ENCODE peak calls at places on chromosomes 7 and 10, in seven cellular contexts. U is foreskin fibroblast, O is A549, C is neural crest cell, E is left lung, H is epithelial cell of esophagus, N is cardiac muscle cell. T is an unnamed sample.

GRCh38 chr7:74023037-74023436 is 4.9 kb upstream of the ELN start:
- DNase-seq in U (peak), O (peak), C (peak), E (peak), H (peak), N (peak), T (no peak)

GRCh38 chr7:74479961-74480829 is 26.5 kb downstream of the GTF2IRD1 start:
- DNase-seq in U (peak), O (no peak), C (peak), E (peak), H (peak), N (peak), T (peak)

GRCh38 chr10:124743188-124744046 is 761 bp downstream of the FAM53B start:
- DNase-seq in U (peak), O (peak), C (peak), E (no peak), H (peak), N (peak), T (peak)

GRCh38 chr7:99772565-99772964 is 11.4 kb downstream of the CYP3A4 start:
- DNase-seq in U (no peak), O (no peak), C (no peak), E (no peak), H (peak), N (no peak), T (no peak)

GRCh38 chr7:149495785-149496641 is 1.6 kb downstream of the ZNF746 start:
- DNase-seq in U (peak), O (peak), C (no peak), E (peak), H (peak), N (peak), T (no peak)

GRCh38 chr10:103548581-103549348 is 55.3 kb downstream of the NEURL1 start:
- DNase-seq in U (no peak), O (no peak), C (no peak), E (no peak), H (no peak), N (no peak), T (no peak)

GRCh38 chr7:96236198-96237039 is 85.5 kb downstream of the SLC25A13 start:
- DNase-seq in U (peak), O (no peak), C (no peak), E (no peak), H (peak), N (peak), T (no peak)

GRCh38 chr10:122461367-122461728 is at the start of gene HTRA1:
- DNase-seq in U (peak), O (peak), C (peak), E (peak), H (peak), N (peak), T (peak)

GRCh38 chr7:121341933-121342332 is 13.1 kb downstream of the WNT16 start:
- DNase-seq in U (no peak), O (no peak), C (no peak), E (no peak), H (no peak), N (no peak), T (no peak)

GRCh38 chr10:81961451-81962184 is 86.6 kb downstream of the NRG3 start:
- DNase-seq in U (peak), O (no peak), C (no peak), E (no peak), H (no peak), N (no peak), T (no peak)

GRCh38 chr10:106504536-106504935 is 660.0 kb downstream of the SORCS1 start:
- DNase-seq in U (peak), O (no peak), C (no peak), E (no peak), H (no peak), N (no peak), T (no peak)

GRCh38 chr10:99869581-99869980 is 87.1 kb downstream of the ABCC2 start:
- DNase-seq in U (no peak), O (no peak), C (no peak), E (no peak), H (no peak), N (no peak), T (no peak)

GRCh38 chr7:100476903-100477870 is 1.8 kb downstream of the TSC22D4 start:
- DNase-seq in U (peak), O (no peak), C (no peak), E (no peak), H (peak), N (no peak), T (no peak)

GRCh38 chr7:131145026-131145425 is 182.7 kb upstream of the MKLN1 start:
- DNase-seq in U (no peak), O (peak), C (no peak), E (no peak), H (peak), N (no peak), T (no peak)

GRCh38 chr7:18566829-18567228 is 71.3 kb downstream of the HDAC9 start:
- DNase-seq in U (no peak), O (no peak), C (no peak), E (no peak), H (peak), N (no peak), T (no peak)

GRCh38 chr7:45573636-45574470 is at the start of gene ADCY1:
- DNase-seq in U (no peak), O (no peak), C (peak), E (no peak), H (no peak), N (no peak), T (peak)

DNA sequence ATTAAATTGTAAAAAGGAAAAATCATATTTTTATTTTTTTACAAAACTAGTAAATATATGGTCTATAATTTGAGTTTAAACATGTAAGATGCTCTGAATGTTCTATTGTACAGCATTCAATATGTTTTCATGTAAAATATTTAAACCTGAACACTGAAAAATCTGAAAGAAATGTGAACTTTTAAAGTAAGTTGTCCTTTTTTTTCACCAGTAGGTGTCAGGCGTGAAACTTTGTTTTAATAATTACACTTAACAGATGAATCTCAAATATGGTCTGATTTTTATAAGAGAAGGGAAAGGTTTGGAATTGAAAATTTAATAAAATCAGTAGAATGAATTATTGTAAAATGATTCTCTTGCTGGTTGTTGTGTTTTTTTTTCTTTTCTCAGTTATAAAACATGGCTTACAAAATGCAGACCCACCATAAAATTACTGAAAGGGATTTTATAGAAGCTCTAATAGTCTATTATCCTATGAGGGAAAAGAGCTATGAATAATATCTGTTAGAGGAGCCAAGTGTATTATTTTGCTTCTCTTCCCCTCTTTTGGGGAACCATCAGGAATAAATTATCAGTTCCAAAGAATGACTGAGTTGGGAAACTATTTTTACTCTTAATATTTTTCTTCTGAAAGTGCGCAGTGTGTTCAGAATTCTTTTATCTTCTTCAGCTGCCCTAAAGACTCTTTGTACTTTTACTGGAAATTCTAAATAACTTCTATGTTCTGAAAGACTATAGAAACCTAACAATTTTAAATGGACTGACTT is 217.7 kb upstream of the FZD1 start:
- DNase-seq in U (peak), O (no peak), C (no peak), E (no peak), H (no peak), N (peak), T (no peak)
- TF ChIP-seq CTCF in U (no peak), O (peak), C (peak), E (no peak), H (no peak), N (peak), T (peak)

GRCh38 chr7:41693150-41693997 is 9.5 kb downstream of the INHBA start:
- DNase-seq in U (peak), O (no peak), C (no peak), E (no peak), H (peak), N (peak), T (no peak)
- TF ChIP-seq CTCF in U (peak), O (no peak), C (peak), E (no peak), H (peak), N (peak), T (peak)

GRCh38 chr10:6274040-6274439 is 71.3 kb downstream of the PFKFB3 start:
- DNase-seq in U (peak), O (no peak), C (no peak), E (no peak), H (peak), N (peak), T (no peak)

GRCh38 chr10:6272126-6272525 is 69.4 kb downstream of the PFKFB3 start:
- DNase-seq in U (no peak), O (no peak), C (no peak), E (no peak), H (no peak), N (no peak), T (no peak)

GRCh38 chr10:6274504-6274903 is 71.8 kb downstream of the PFKFB3 start:
- DNase-seq in U (no peak), O (no peak), C (no peak), E (no peak), H (no peak), N (no peak), T (no peak)

GRCh38 chr10:6273351-6273750 is 70.6 kb downstream of the PFKFB3 start:
- DNase-seq in U (no peak), O (no peak), C (no peak), E (peak), H (no peak), N (no peak), T (no peak)

GRCh38 chr10:6275022-6275997 is 72.6 kb downstream of the PFKFB3 start:
- DNase-seq in U (peak), O (peak), C (peak), E (peak), H (peak), N (peak), T (no peak)
- TF ChIP-seq CTCF in U (no peak), O (no peak), C (no peak), E (peak), H (no peak), N (no peak), T (no peak)

DNA sequence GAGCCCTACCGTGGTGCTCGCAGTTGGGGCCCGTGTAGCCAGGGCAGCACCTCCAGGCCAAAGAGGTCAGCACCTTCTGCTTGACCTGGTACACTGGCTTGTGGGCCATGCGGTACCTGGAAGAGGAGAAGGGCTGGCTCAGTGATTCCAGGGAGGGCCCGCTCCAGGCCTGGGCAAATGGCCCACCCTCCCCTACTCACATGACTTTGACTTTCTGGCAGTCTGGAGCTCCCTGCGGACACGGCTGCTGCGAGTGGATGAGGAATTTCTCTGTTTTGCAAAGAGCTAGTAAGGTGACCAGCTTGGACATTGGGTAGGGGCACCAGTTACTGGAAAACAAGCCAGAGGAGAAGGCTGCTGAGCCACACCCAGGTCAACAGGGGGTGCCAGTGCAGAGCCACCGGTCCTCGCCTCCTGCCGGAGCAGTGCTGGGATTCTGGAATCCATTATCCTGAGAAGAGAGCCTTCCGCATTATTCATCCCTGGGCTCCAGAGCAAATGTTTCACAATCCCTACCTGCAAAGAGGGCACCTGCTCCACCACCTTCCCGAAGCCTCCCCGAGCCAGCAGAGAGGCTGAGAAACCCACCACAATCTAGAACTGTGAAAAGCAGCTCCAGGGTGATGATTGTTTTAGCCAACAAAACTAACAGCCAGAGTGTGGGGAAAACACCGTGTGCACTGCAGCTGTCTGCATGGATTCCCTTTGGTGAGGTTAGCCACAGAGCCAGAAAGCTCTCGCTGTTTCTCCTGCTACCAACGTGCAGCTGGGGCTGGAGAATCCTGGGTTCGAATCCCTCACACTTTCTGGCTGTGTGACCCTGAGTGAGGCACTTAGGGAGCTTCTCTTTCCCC is 11.8 kb downstream of the MMRN2 start:
- DNase-seq in U (peak), O (peak), C (no peak), E (no peak), H (peak), N (peak), T (no peak)
- TF ChIP-seq CTCF in U (peak), O (peak), C (no peak), E (no peak), H (no peak), N (peak), T (no peak)

GRCh38 chr10:52820316-52820715 is 47.7 kb upstream of the MBL2 start:
- DNase-seq in U (no peak), O (no peak), C (no peak), E (no peak), H (no peak), N (no peak), T (no peak)

GRCh38 chr10:52814506-52814905 is 41.9 kb upstream of the MBL2 start:
- DNase-seq in U (no peak), O (no peak), C (no peak), E (no peak), H (no peak), N (no peak), T (no peak)

GRCh38 chr10:52818019-52818418 is 45.4 kb upstream of the MBL2 start:
- DNase-seq in U (peak), O (peak), C (no peak), E (no peak), H (peak), N (peak), T (peak)
- TF ChIP-seq CTCF in U (peak), O (peak), C (peak), E (peak), H (peak), N (peak), T (peak)

GRCh38 chr7:41045556-41046123 is 657.2 kb downstream of the INHBA start:
- DNase-seq in U (no peak), O (no peak), C (no peak), E (peak), H (peak), N (no peak), T (no peak)
- TF ChIP-seq CTCF in U (no peak), O (no peak), C (no peak), E (no peak), H (peak), N (no peak), T (no peak)

GRCh38 chr7:36638140-36638539 is 86.2 kb downstream of the AOAH start:
- DNase-seq in U (no peak), O (no peak), C (no peak), E (no peak), H (no peak), N (no peak), T (no peak)
- TF ChIP-seq CTCF in U (no peak), O (no peak), C (no peak), E (no peak), H (no peak), N (no peak), T (no peak)

DNA sequence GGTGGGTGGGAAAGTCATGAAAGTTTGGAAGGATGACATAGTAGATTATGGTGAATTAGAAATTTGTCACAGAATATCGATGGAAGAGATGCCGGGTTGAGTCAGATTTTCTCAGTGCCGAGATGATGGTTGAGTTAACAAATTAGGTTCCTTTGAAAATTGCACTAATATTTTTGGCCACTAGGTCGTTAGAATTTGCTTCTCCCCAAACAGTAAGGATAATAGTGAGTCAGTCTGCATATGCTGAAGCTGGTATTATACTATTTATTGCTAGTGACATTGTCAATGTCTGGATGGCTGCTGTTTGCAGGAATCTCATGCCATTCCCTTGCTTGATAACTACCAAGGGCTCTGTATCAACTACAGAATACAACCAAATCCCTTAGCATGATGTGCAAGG is 37.7 kb upstream of the MINDY3 start:
- DNase-seq in U (peak), O (peak), C (no peak), E (no peak), H (peak), N (peak), T (no peak)
- TF ChIP-seq CTCF in U (no peak), O (no peak), C (peak), E (no peak), H (peak), N (peak), T (peak)

DNA sequence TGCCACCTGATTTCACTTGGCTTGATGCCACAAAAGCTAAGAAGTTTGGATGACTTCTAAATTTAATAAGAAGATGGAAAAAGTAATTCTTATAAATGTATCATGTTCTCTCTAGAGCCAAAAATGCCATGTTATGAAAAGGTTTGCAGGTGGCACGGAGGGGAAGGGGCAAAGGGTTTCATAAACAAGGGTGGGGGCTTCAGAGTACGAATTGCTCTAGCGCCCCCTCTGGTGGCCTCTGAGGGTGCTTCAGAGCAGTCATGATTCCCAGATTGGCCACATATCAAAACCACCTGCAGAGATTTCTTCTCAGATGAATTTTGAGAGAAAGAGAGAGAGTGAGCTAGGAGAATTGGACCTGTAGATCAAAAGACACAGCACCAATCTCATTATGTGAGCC is 208.6 kb upstream of the YAE1 start:
- DNase-seq in U (no peak), O (peak), C (peak), E (no peak), H (no peak), N (no peak), T (peak)
- TF ChIP-seq CTCF in U (peak), O (no peak), C (peak), E (no peak), H (peak), N (peak), T (peak)

GRCh38 chr10:1370298-1370697 is 314.1 kb downstream of the WDR37 start:
- DNase-seq in U (no peak), O (no peak), C (no peak), E (no peak), H (no peak), N (no peak), T (no peak)

GRCh38 chr10:1369665-1370064 is 313.5 kb downstream of the WDR37 start:
- DNase-seq in U (no peak), O (no peak), C (no peak), E (no peak), H (no peak), N (no peak), T (no peak)

GRCh38 chr10:1373287-1373686 is 317.1 kb downstream of the WDR37 start:
- DNase-seq in U (no peak), O (no peak), C (no peak), E (no peak), H (no peak), N (no peak), T (no peak)

GRCh38 chr10:1374501-1374900 is 318.3 kb downstream of the WDR37 start:
- DNase-seq in U (no peak), O (no peak), C (no peak), E (no peak), H (no peak), N (no peak), T (no peak)

GRCh38 chr10:1372212-1372611 is 316.0 kb downstream of the WDR37 start:
- DNase-seq in U (no peak), O (no peak), C (no peak), E (no peak), H (no peak), N (no peak), T (no peak)
- TF ChIP-seq CTCF in U (no peak), O (no peak), C (peak), E (no peak), H (no peak), N (no peak), T (no peak)